ENCODE peak calls at places on chromosomes 1 and 21, in eight cellular contexts. X is ovary, S is prostate gland, T is HepG2, V is A549, G is testis, Y is K562, W is gastrocnemius medialis. R is an unnamed sample. For H3K4me1, the result is how much of the 10 kb centered on the place peaks cover.

GRCh38 chr21:46157987-46158451 is 2.6 kb upstream of the FTCD start:
- DNase-seq in X (no peak), S (no peak), T (no peak), V (no peak), G (peak), Y (no peak), W (no peak), R (no peak)

GRCh38 chr1:90133133-90133532 is 138.2 kb downstream of the ZNF326 start:
- DNase-seq in X (no peak), S (no peak), T (peak), V (no peak), G (peak), Y (peak), W (no peak), R (no peak)

GRCh38 chr1:240739754-240740153 is 127.8 kb upstream of the GREM2 start:
- DNase-seq in X (no peak), S (no peak), T (no peak), V (no peak), G (no peak), Y (no peak), W (no peak), R (no peak)

GRCh38 chr1:116807871-116808450 is 53.7 kb downstream of the CD2 start:
- DNase-seq in X (no peak), S (no peak), T (no peak), V (no peak), G (no peak), Y (no peak), W (no peak), R (no peak)

GRCh38 chr1:65527672-65528071 is 107.2 kb downstream of the LEPR start:
- DNase-seq in X (no peak), S (no peak), T (no peak), V (no peak), G (peak), Y (peak), W (no peak), R (no peak)

GRCh38 chr1:221809101-221810029 is 67.5 kb upstream of the DUSP10 start:
- DNase-seq in X (no peak), S (no peak), T (no peak), V (no peak), G (no peak), Y (no peak), W (no peak), R (no peak)

GRCh38 chr1:37124501-37124900 is 90.2 kb upstream of the GRIK3 start:
- DNase-seq in X (no peak), S (no peak), T (no peak), V (no peak), G (no peak), Y (no peak), W (no peak), R (no peak)

GRCh38 chr1:43716559-43717281 is 9.4 kb downstream of the ST3GAL3 start:
- DNase-seq in X (no peak), S (no peak), T (no peak), V (no peak), G (no peak), Y (no peak), W (peak), R (no peak)

GRCh38 chr1:84374991-84375838 is 23.1 kb upstream of the DNASE2B start:
- DNase-seq in X (no peak), S (no peak), T (no peak), V (no peak), G (peak), Y (no peak), W (peak), R (no peak)

GRCh38 chr1:117658676-117659075 is 52.8 kb downstream of the TENT5C start:
- DNase-seq in X (no peak), S (no peak), T (no peak), V (no peak), G (no peak), Y (no peak), W (no peak), R (no peak)

GRCh38 chr1:83791821-83792437 is 207.0 kb downstream of the TTLL7 start:
- DNase-seq in X (no peak), S (no peak), T (no peak), V (no peak), G (no peak), Y (no peak), W (no peak), R (no peak)

GRCh38 chr1:198186916-198187580 is 30.2 kb downstream of the NEK7 start:
- DNase-seq in X (no peak), S (no peak), T (no peak), V (no peak), G (no peak), Y (no peak), W (no peak), R (no peak)

GRCh38 chr1:76511226-76511625 is 356.1 kb upstream of the ST6GALNAC5 start:
- DNase-seq in X (no peak), S (no peak), T (no peak), V (no peak), G (no peak), Y (no peak), W (no peak), R (no peak)

GRCh38 chr1:40802078-40803075 is 18.8 kb downstream of the KCNQ4 start:
- DNase-seq in X (peak), S (peak), T (peak), V (peak), G (peak), Y (peak), W (peak), R (peak)

DNA sequence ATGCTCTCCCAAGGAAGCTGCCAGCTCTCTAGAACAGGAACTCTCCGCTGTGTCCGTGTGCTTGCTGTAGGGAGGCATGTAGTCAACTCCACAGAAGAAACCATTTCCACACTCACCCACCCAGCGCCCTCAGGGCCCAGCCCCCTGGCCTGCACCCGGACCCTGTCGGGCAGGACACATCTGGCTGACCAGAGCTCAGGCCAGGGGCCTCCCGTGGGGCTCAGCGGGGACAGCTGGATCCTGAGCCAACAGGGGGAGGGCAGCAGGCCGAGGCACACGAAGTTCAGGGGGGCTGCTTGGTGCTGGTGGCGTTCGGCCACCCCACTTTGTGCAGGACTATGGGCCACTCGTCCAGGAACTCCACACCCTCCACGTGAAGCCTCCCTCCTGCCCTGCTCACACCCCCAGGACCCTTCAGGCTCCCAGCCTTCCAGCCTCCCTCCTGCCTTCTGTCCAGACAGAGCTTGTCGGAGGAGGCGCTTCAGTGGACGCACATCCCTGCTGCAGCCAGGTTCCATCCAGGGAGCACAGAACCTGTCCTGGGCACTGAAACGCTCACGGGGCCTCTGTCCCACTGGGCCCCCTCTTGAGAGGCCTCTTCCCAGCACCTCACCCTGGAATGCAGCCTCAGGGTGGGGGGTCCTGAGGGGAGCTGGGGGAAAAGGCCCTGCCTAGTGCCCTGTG is 15.0 kb upstream of the FAAP20 start:
- DNase-seq in X (peak), S (no peak), T (no peak), V (no peak), G (no peak), Y (no peak), W (no peak), R (peak)
- H3K4me1 ChIP-seq in X (under half), S (under half), T (half or more), V (half or more), G (half or more), Y (half or more), W (under half), R (under half)

GRCh38 chr1:32701421-32701911 is 1.1 kb downstream of the SYNC start:
- DNase-seq in X (no peak), S (no peak), T (no peak), V (no peak), G (peak), Y (no peak), W (peak), R (peak)

GRCh38 chr1:32702599-32703478 is at the start of gene SYNC:
- DNase-seq in X (peak), S (no peak), T (no peak), V (peak), G (peak), Y (peak), W (peak), R (peak)

GRCh38 chr1:32703479-32704291 is 1.1 kb upstream of the SYNC start:
- DNase-seq in X (peak), S (no peak), T (no peak), V (peak), G (peak), Y (no peak), W (peak), R (peak)

GRCh38 chr1:32705516-32705915 is 2.9 kb upstream of the SYNC start:
- DNase-seq in X (no peak), S (no peak), T (no peak), V (no peak), G (no peak), Y (no peak), W (no peak), R (peak)

GRCh38 chr1:32701951-32702598 is 495 bp downstream of the SYNC start:
- DNase-seq in X (peak), S (no peak), T (no peak), V (no peak), G (peak), Y (no peak), W (peak), R (peak)
- H3K27ac ChIP-seq in X (peak), S (peak), T (no peak), V (peak), G (peak), Y (no peak), W (peak), R (peak)

GRCh38 chr1:67564193-67564592 is 120.8 kb upstream of the GADD45A start:
- DNase-seq in X (peak), S (no peak), T (no peak), V (no peak), G (no peak), Y (no peak), W (no peak), R (peak)

GRCh38 chr1:67559222-67559700 is 125.7 kb upstream of the GADD45A start:
- DNase-seq in X (peak), S (no peak), T (no peak), V (peak), G (peak), Y (peak), W (peak), R (peak)

GRCh38 chr1:67560580-67561285 is 124.3 kb upstream of the GADD45A start:
- DNase-seq in X (no peak), S (no peak), T (no peak), V (no peak), G (no peak), Y (no peak), W (peak), R (no peak)

GRCh38 chr1:67563684-67564083 is 121.3 kb upstream of the GADD45A start:
- DNase-seq in X (no peak), S (no peak), T (no peak), V (no peak), G (no peak), Y (no peak), W (no peak), R (no peak)

GRCh38 chr1:67561704-67562113 is 123.3 kb upstream of the GADD45A start:
- DNase-seq in X (peak), S (peak), T (peak), V (peak), G (peak), Y (peak), W (peak), R (peak)
- TF ChIP-seq POLR2A in X (no peak), S (no peak), T (no peak), V (no peak), G (no peak), Y (no peak), W (peak), R (no peak)

DNA sequence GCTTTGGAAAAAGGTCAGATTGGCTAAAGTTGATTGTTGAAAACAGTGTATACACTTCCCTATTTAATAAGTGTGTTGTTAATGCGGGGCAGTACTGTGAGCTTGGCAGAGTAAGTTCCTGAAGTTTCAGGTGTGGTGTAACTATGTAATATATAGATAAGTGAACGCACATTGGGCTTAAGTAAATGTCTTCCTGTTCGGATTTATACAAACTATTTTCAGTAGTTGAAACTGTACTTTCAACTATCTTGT is 854 bp downstream of the ZBTB37 start:
- DNase-seq in X (no peak), S (no peak), T (no peak), V (no peak), G (no peak), Y (no peak), W (no peak), R (no peak)
- H3K4me1 ChIP-seq in X (under half), S (under half), T (under half), V (under half), G (under half), Y (under half), W (under half), R (half or more)

GRCh38 chr1:110494522-110495406 is 24.2 kb downstream of the KCNA10 start:
- DNase-seq in X (no peak), S (no peak), T (no peak), V (no peak), G (no peak), Y (no peak), W (no peak), R (no peak)
- H3K27ac ChIP-seq in X (no peak), S (no peak), T (no peak), V (no peak), G (no peak), Y (no peak), W (no peak), R (no peak)

GRCh38 chr1:171311771-171312558 is 2.0 kb upstream of the FMO4 start:
- DNase-seq in X (no peak), S (no peak), T (no peak), V (no peak), G (no peak), Y (no peak), W (no peak), R (no peak)

GRCh38 chr1:171310661-171311087 is 3.3 kb upstream of the FMO4 start:
- DNase-seq in X (no peak), S (no peak), T (no peak), V (no peak), G (no peak), Y (no peak), W (no peak), R (no peak)

GRCh38 chr1:171313319-171313834 is 606 bp upstream of the FMO4 start:
- DNase-seq in X (no peak), S (no peak), T (no peak), V (no peak), G (no peak), Y (no peak), W (no peak), R (no peak)

GRCh38 chr1:171313835-171314320 is at the start of gene FMO4:
- DNase-seq in X (peak), S (peak), T (peak), V (peak), G (peak), Y (peak), W (peak), R (peak)
- TF ChIP-seq POLR2A in X (no peak), S (no peak), T (no peak), V (no peak), G (no peak), Y (no peak), W (peak), R (no peak)

GRCh38 chr1:164623805-164624204 is 64.8 kb downstream of the PBX1 start:
- DNase-seq in X (no peak), S (no peak), T (no peak), V (no peak), G (no peak), Y (no peak), W (no peak), R (no peak)
- H3K4me1 ChIP-seq in X (under half), S (under half), T (under half), V (under half), G (under half), Y (under half), W (under half), R (half or more)

GRCh38 chr1:54070549-54070915 is 17.1 kb downstream of the TCEANC2 start:
- DNase-seq in X (no peak), S (no peak), T (peak), V (no peak), G (no peak), Y (no peak), W (no peak), R (no peak)
- H3K27ac ChIP-seq in X (no peak), S (no peak), T (peak), V (no peak), G (no peak), Y (no peak), W (no peak), R (no peak)

GRCh38 chr1:150566589-150567340 is 12.6 kb downstream of the MCL1 start:
- DNase-seq in X (no peak), S (no peak), T (no peak), V (no peak), G (no peak), Y (no peak), W (no peak), R (no peak)
- TF ChIP-seq POLR2A in X (peak), S (no peak), T (no peak), V (no peak), G (no peak), Y (peak), W (peak), R (no peak)